ENCODE peak calls at places on chromosome 5, in eight cellular contexts. One of them, this sample, is unnamed. For H3K4me1, the result is how much of the 10 kb centered on the place peaks cover.

GRCh38 chr5:82416506-82416905 is 138.4 kb upstream of the RPS23 start:
- DNase-seq in spleen: no peak
- DNase-seq in iPS DF 6.9: peak
- DNase-seq in tibial artery: no peak
- DNase-seq in mammary epithelial cell: no peak
- DNase-seq in mesenchymal stem cell: no peak
- DNase-seq in neural progenitor cell: no peak
- DNase-seq in K562: no peak
- DNase-seq in this sample: no peak

GRCh38 chr5:141605523-141606277 is 13.1 kb downstream of the DIAPH1 start:
- DNase-seq in spleen: peak
- DNase-seq in iPS DF 6.9: no peak
- DNase-seq in tibial artery: peak
- DNase-seq in mammary epithelial cell: no peak
- DNase-seq in mesenchymal stem cell: peak
- DNase-seq in neural progenitor cell: no peak
- DNase-seq in K562: peak
- DNase-seq in this sample: no peak

GRCh38 chr5:148740466-148740865 is 85.9 kb upstream of the ADRB2 start:
- DNase-seq in spleen: no peak
- DNase-seq in iPS DF 6.9: no peak
- DNase-seq in tibial artery: no peak
- DNase-seq in mammary epithelial cell: no peak
- DNase-seq in mesenchymal stem cell: no peak
- DNase-seq in neural progenitor cell: no peak
- DNase-seq in K562: no peak
- DNase-seq in this sample: no peak

GRCh38 chr5:124180523-124181461 is 565.6 kb downstream of the ZNF608 start:
- DNase-seq in spleen: no peak
- DNase-seq in iPS DF 6.9: no peak
- DNase-seq in tibial artery: no peak
- DNase-seq in mammary epithelial cell: no peak
- DNase-seq in mesenchymal stem cell: peak
- DNase-seq in neural progenitor cell: peak
- DNase-seq in K562: no peak
- DNase-seq in this sample: peak

GRCh38 chr5:38208782-38209378 is 49.5 kb upstream of the EGFLAM start:
- DNase-seq in spleen: no peak
- DNase-seq in iPS DF 6.9: no peak
- DNase-seq in tibial artery: no peak
- DNase-seq in mammary epithelial cell: peak
- DNase-seq in mesenchymal stem cell: peak
- DNase-seq in neural progenitor cell: peak
- DNase-seq in K562: peak
- DNase-seq in this sample: peak

GRCh38 chr5:94522099-94522498 is 96.3 kb downstream of the KIAA0825 start:
- DNase-seq in spleen: no peak
- DNase-seq in iPS DF 6.9: no peak
- DNase-seq in tibial artery: no peak
- DNase-seq in mammary epithelial cell: no peak
- DNase-seq in mesenchymal stem cell: peak
- DNase-seq in neural progenitor cell: no peak
- DNase-seq in K562: no peak
- DNase-seq in this sample: peak

GRCh38 chr5:95928724-95929253 is 32.9 kb downstream of the ELL2 start:
- DNase-seq in spleen: no peak
- DNase-seq in iPS DF 6.9: no peak
- DNase-seq in tibial artery: no peak
- DNase-seq in mammary epithelial cell: no peak
- DNase-seq in mesenchymal stem cell: no peak
- DNase-seq in neural progenitor cell: no peak
- DNase-seq in K562: no peak
- DNase-seq in this sample: no peak

GRCh38 chr5:61051267-61051666 is 106.3 kb downstream of the NDUFAF2 start:
- DNase-seq in spleen: no peak
- DNase-seq in iPS DF 6.9: no peak
- DNase-seq in tibial artery: no peak
- DNase-seq in mammary epithelial cell: peak
- DNase-seq in mesenchymal stem cell: peak
- DNase-seq in neural progenitor cell: no peak
- DNase-seq in K562: no peak
- DNase-seq in this sample: peak

GRCh38 chr5:173472164-173472563 is 143.9 kb upstream of the STC2 start:
- DNase-seq in spleen: no peak
- DNase-seq in iPS DF 6.9: no peak
- DNase-seq in tibial artery: peak
- DNase-seq in mammary epithelial cell: peak
- DNase-seq in mesenchymal stem cell: peak
- DNase-seq in neural progenitor cell: no peak
- DNase-seq in K562: no peak
- DNase-seq in this sample: peak

GRCh38 chr5:88882321-88883038 is 504 bp downstream of the MEF2C start:
- DNase-seq in spleen: no peak
- DNase-seq in iPS DF 6.9: no peak
- DNase-seq in tibial artery: no peak
- DNase-seq in mammary epithelial cell: no peak
- DNase-seq in mesenchymal stem cell: peak
- DNase-seq in neural progenitor cell: no peak
- DNase-seq in K562: no peak
- DNase-seq in this sample: peak

GRCh38 chr5:14464101-14464500 is 117.5 kb upstream of the OTULINL start:
- DNase-seq in spleen: no peak
- DNase-seq in iPS DF 6.9: no peak
- DNase-seq in tibial artery: no peak
- DNase-seq in mammary epithelial cell: no peak
- DNase-seq in mesenchymal stem cell: peak
- DNase-seq in neural progenitor cell: no peak
- DNase-seq in K562: no peak
- DNase-seq in this sample: no peak

GRCh38 chr5:149732500-149733128 is 2.5 kb downstream of the PPARGC1B start:
- DNase-seq in spleen: no peak
- DNase-seq in iPS DF 6.9: no peak
- DNase-seq in tibial artery: peak
- DNase-seq in mammary epithelial cell: peak
- DNase-seq in mesenchymal stem cell: peak
- DNase-seq in neural progenitor cell: peak
- DNase-seq in K562: peak
- DNase-seq in this sample: peak

GRCh38 chr5:68409259-68409658 is 193.7 kb downstream of the PIK3R1 start:
- DNase-seq in spleen: no peak
- DNase-seq in iPS DF 6.9: no peak
- DNase-seq in tibial artery: no peak
- DNase-seq in mammary epithelial cell: peak
- DNase-seq in mesenchymal stem cell: no peak
- DNase-seq in neural progenitor cell: no peak
- DNase-seq in K562: no peak
- DNase-seq in this sample: no peak

GRCh38 chr5:173848986-173849596 is 39.1 kb upstream of the CPEB4 start:
- DNase-seq in spleen: no peak
- DNase-seq in iPS DF 6.9: no peak
- DNase-seq in tibial artery: no peak
- DNase-seq in mammary epithelial cell: peak
- DNase-seq in mesenchymal stem cell: no peak
- DNase-seq in neural progenitor cell: no peak
- DNase-seq in K562: no peak
- DNase-seq in this sample: no peak

GRCh38 chr5:42517164-42517563 is 93.9 kb downstream of the GHR start:
- DNase-seq in spleen: no peak
- DNase-seq in iPS DF 6.9: no peak
- DNase-seq in tibial artery: no peak
- DNase-seq in mammary epithelial cell: no peak
- DNase-seq in mesenchymal stem cell: no peak
- DNase-seq in neural progenitor cell: no peak
- DNase-seq in K562: no peak
- DNase-seq in this sample: peak
- H3K27ac ChIP-seq in spleen: no peak
- H3K27ac ChIP-seq in iPS DF 6.9: no peak
- H3K27ac ChIP-seq in tibial artery: no peak
- H3K27ac ChIP-seq in mammary epithelial cell: no peak
- H3K27ac ChIP-seq in mesenchymal stem cell: no peak
- H3K27ac ChIP-seq in neural progenitor cell: no peak
- H3K27ac ChIP-seq in K562: no peak
- H3K27ac ChIP-seq in this sample: peak

GRCh38 chr5:165361143-165361542 is 1855.7 kb downstream of the MAT2B start:
- DNase-seq in spleen: no peak
- DNase-seq in iPS DF 6.9: no peak
- DNase-seq in tibial artery: no peak
- DNase-seq in mammary epithelial cell: no peak
- DNase-seq in mesenchymal stem cell: no peak
- DNase-seq in neural progenitor cell: no peak
- DNase-seq in K562: no peak
- DNase-seq in this sample: no peak
- H3K4me1 ChIP-seq in spleen: under half
- H3K4me1 ChIP-seq in iPS DF 6.9: under half
- H3K4me1 ChIP-seq in tibial artery: under half
- H3K4me1 ChIP-seq in mammary epithelial cell: under half
- H3K4me1 ChIP-seq in mesenchymal stem cell: under half
- H3K4me1 ChIP-seq in neural progenitor cell: under half
- H3K4me1 ChIP-seq in K562: under half
- H3K4me1 ChIP-seq in this sample: under half

GRCh38 chr5:175564716-175565115 is 86.4 kb downstream of the SFXN1 start:
- DNase-seq in spleen: no peak
- DNase-seq in iPS DF 6.9: no peak
- DNase-seq in tibial artery: no peak
- DNase-seq in mammary epithelial cell: no peak
- DNase-seq in mesenchymal stem cell: no peak
- DNase-seq in neural progenitor cell: no peak
- DNase-seq in K562: no peak
- DNase-seq in this sample: no peak
- H3K4me3 ChIP-seq in spleen: no peak
- H3K4me3 ChIP-seq in iPS DF 6.9: no peak
- H3K4me3 ChIP-seq in tibial artery: no peak
- H3K4me3 ChIP-seq in mammary epithelial cell: no peak
- H3K4me3 ChIP-seq in mesenchymal stem cell: no peak
- H3K4me3 ChIP-seq in neural progenitor cell: no peak
- H3K4me3 ChIP-seq in K562: no peak
- H3K4me3 ChIP-seq in this sample: no peak

GRCh38 chr5:170632985-170633234 is 129.1 kb downstream of the KCNIP1 start:
- DNase-seq in spleen: peak
- DNase-seq in iPS DF 6.9: peak
- DNase-seq in tibial artery: peak
- DNase-seq in mammary epithelial cell: no peak
- DNase-seq in mesenchymal stem cell: no peak
- DNase-seq in neural progenitor cell: peak
- DNase-seq in K562: peak
- DNase-seq in this sample: no peak
- H3K27ac ChIP-seq in spleen: peak
- H3K27ac ChIP-seq in iPS DF 6.9: no peak
- H3K27ac ChIP-seq in tibial artery: peak
- H3K27ac ChIP-seq in mammary epithelial cell: no peak
- H3K27ac ChIP-seq in mesenchymal stem cell: peak
- H3K27ac ChIP-seq in neural progenitor cell: no peak
- H3K27ac ChIP-seq in K562: no peak
- H3K27ac ChIP-seq in this sample: peak

GRCh38 chr5:57209316-57210040 is 35.6 kb downstream of the GPBP1 start:
- DNase-seq in spleen: no peak
- DNase-seq in iPS DF 6.9: no peak
- DNase-seq in tibial artery: no peak
- DNase-seq in mammary epithelial cell: peak
- DNase-seq in mesenchymal stem cell: peak
- DNase-seq in neural progenitor cell: peak
- DNase-seq in K562: no peak
- DNase-seq in this sample: no peak

GRCh38 chr5:57207681-57208080 is 33.8 kb downstream of the GPBP1 start:
- DNase-seq in spleen: no peak
- DNase-seq in iPS DF 6.9: no peak
- DNase-seq in tibial artery: no peak
- DNase-seq in mammary epithelial cell: no peak
- DNase-seq in mesenchymal stem cell: no peak
- DNase-seq in neural progenitor cell: no peak
- DNase-seq in K562: no peak
- DNase-seq in this sample: no peak

GRCh38 chr5:57210633-57211032 is 36.8 kb downstream of the GPBP1 start:
- DNase-seq in spleen: no peak
- DNase-seq in iPS DF 6.9: no peak
- DNase-seq in tibial artery: no peak
- DNase-seq in mammary epithelial cell: no peak
- DNase-seq in mesenchymal stem cell: no peak
- DNase-seq in neural progenitor cell: no peak
- DNase-seq in K562: no peak
- DNase-seq in this sample: no peak

GRCh38 chr5:57211039-57211438 is 37.2 kb downstream of the GPBP1 start:
- DNase-seq in spleen: no peak
- DNase-seq in iPS DF 6.9: no peak
- DNase-seq in tibial artery: no peak
- DNase-seq in mammary epithelial cell: no peak
- DNase-seq in mesenchymal stem cell: no peak
- DNase-seq in neural progenitor cell: no peak
- DNase-seq in K562: no peak
- DNase-seq in this sample: no peak

DNA sequence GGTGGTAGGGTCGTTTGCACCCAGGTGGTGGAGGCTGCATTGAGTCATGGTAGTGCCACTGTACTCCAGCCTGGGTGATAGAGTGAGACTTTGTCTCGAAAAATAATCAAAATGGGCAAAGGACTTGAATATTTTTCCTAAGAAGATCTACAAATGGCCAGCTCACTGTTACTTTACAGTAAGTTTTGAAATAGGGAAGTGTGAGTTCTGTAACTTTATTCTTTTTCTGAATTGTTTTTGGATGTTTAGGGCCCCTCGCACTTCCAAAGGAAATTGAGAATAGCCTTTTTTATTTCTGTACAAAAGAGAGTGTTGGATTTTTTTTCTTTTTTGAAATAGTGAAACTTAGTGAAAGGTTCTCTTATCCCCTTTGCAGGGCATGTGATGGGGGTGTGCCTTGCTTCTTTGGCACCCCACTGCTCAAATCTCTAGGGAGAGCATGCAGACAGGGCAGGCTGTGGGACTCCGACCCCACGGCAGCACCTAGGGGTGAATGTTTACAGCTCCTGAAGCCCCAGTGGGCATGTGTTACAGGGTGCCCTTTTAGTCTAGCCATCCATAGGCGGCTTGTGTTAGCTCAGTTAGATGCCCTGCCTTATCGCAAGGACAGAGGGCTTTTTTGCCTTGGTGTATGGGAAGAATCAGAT is 33.3 kb downstream of the GPBP1 start:
- DNase-seq in spleen: no peak
- DNase-seq in iPS DF 6.9: no peak
- DNase-seq in tibial artery: no peak
- DNase-seq in mammary epithelial cell: no peak
- DNase-seq in mesenchymal stem cell: no peak
- DNase-seq in neural progenitor cell: no peak
- DNase-seq in K562: no peak
- DNase-seq in this sample: no peak
- H3K4me1 ChIP-seq in spleen: half or more
- H3K4me1 ChIP-seq in iPS DF 6.9: under half
- H3K4me1 ChIP-seq in tibial artery: under half
- H3K4me1 ChIP-seq in mammary epithelial cell: under half
- H3K4me1 ChIP-seq in mesenchymal stem cell: under half
- H3K4me1 ChIP-seq in neural progenitor cell: under half
- H3K4me1 ChIP-seq in K562: under half
- H3K4me1 ChIP-seq in this sample: under half

This sample was measured in SJCRH30.